ENCODE peak calls at places on chromosomes 2 and 18, in five cellular contexts. R is GM04503; S is iris pigment epithelial cell; F is activated CD4-positive, alpha-beta T cell treated with anti-CD3 and anti-CD28 coated beads, Interleukin-2, amount 50 U/mL, for 48 hours; B is A549. I is an unnamed sample.

GRCh38 chr18:21538230-21538629 is 62.3 kb downstream of the ESCO1 start:
- DNase-seq in R (no peak), S (peak), F (no peak), B (no peak), I (no peak)

GRCh38 chr2:127639111-127639474 is 6.9 kb upstream of the GPR17 start:
- DNase-seq in R (no peak), S (no peak), F (no peak), B (no peak), I (no peak)

GRCh38 chr2:161321944-161322343 is 13.7 kb downstream of the PSMD14 start:
- DNase-seq in R (no peak), S (peak), F (no peak), B (no peak), I (no peak)

GRCh38 chr18:75500510-75500909 is 73.0 kb upstream of the SMIM21 start:
- DNase-seq in R (no peak), S (peak), F (no peak), B (no peak), I (no peak)

GRCh38 chr2:121804997-121805766 is 49.7 kb downstream of the TSN start:
- DNase-seq in R (no peak), S (no peak), F (no peak), B (no peak), I (no peak)

GRCh38 chr2:27211241-27211942 is 449 bp upstream of the ATRAID start:
- DNase-seq in R (no peak), S (peak), F (no peak), B (peak), I (no peak)

GRCh38 chr18:50662177-50662576 is 102.3 kb downstream of the MAPK4 start:
- DNase-seq in R (no peak), S (peak), F (no peak), B (no peak), I (no peak)

GRCh38 chr2:231397011-231397927 is 1.8 kb downstream of the B3GNT7 start:
- DNase-seq in R (no peak), S (no peak), F (peak), B (no peak), I (peak)

GRCh38 chr2:115165529-115166109 is 723.2 kb downstream of the DPP10 start:
- DNase-seq in R (no peak), S (peak), F (no peak), B (no peak), I (no peak)

GRCh38 chr2:29063056-29063455 is 11.3 kb downstream of the PCARE start:
- DNase-seq in R (no peak), S (no peak), F (no peak), B (no peak), I (no peak)

GRCh38 chr2:70091364-70091763 is 4.1 kb downstream of the PCBP1 start:
- DNase-seq in R (no peak), S (no peak), F (no peak), B (no peak), I (no peak)

GRCh38 chr2:7825591-7826312 is 856.1 kb upstream of the ID2 start:
- DNase-seq in R (no peak), S (peak), F (peak), B (peak), I (peak)

GRCh38 chr18:78587096-78587495 is 392.5 kb upstream of the SALL3 start:
- DNase-seq in R (no peak), S (no peak), F (no peak), B (no peak), I (no peak)

GRCh38 chr2:10091182-10091932 is 11.1 kb upstream of the CYS1 start:
- DNase-seq in R (no peak), S (no peak), F (peak), B (no peak), I (peak)

GRCh38 chr2:12076810-12077209 is 330.4 kb downstream of the LPIN1 start:
- DNase-seq in R (no peak), S (peak), F (peak), B (no peak), I (no peak)

GRCh38 chr2:24421668-24422067 is 61.3 kb upstream of the ITSN2 start:
- DNase-seq in R (no peak), S (peak), F (peak), B (peak), I (peak)

GRCh38 chr2:39188958-39189499 is 54.7 kb downstream of the CDKL4 start:
- DNase-seq in R (no peak), S (no peak), F (no peak), B (no peak), I (no peak)

I was measured in activated naive CD4-positive, alpha-beta T cell treated with Interleukin-2 at 50 U/mL for 16 hours.